ENCODE peak calls at places on chromosomes 11 and 22, in six cellular contexts. Z is neural crest cell, H is GM20000, N is BE2C, Q is HCT116, B is epithelial cell of proximal tubule. S is an unnamed sample.

GRCh38 chr11:124896071-124896750 is 1.5 kb downstream of the ROBO4 start:
- DNase-seq in Z (no peak), H (no peak), N (no peak), Q (no peak), B (no peak), S (no peak)

GRCh38 chr11:100753562-100753961 is 66.5 kb downstream of the ARHGAP42 start:
- DNase-seq in Z (no peak), H (no peak), N (peak; percentile 46), Q (no peak), B (no peak), S (peak; percentile 5)

GRCh38 chr22:28846994-28847393 is 36.4 kb upstream of the ZNRF3 start:
- DNase-seq in Z (no peak), H (no peak), N (no peak), Q (no peak), B (no peak), S (no peak)

GRCh38 chr11:12599408-12600143 is 74.6 kb upstream of the TEAD1 start:
- DNase-seq in Z (peak; percentile 56), H (peak; percentile 47), N (peak; percentile 9), Q (peak; percentile 40), B (no peak), S (peak; percentile 67)

GRCh38 chr11:61697093-61697492 is 16.9 kb downstream of the DAGLA start:
- DNase-seq in Z (no peak), H (no peak), N (no peak), Q (no peak), B (peak; percentile 45), S (no peak)

GRCh38 chr11:75668508-75669297 is at the start of gene MAP6:
- DNase-seq in Z (peak; percentile 45), H (peak; percentile 55), N (peak; percentile 64), Q (no peak), B (no peak), S (peak; percentile 61)

GRCh38 chr11:10092426-10092825 is 201.6 kb downstream of the SBF2 start:
- DNase-seq in Z (no peak), H (no peak), N (no peak), Q (no peak), B (no peak), S (no peak)

GRCh38 chr11:20259506-20259905 is 99.2 kb upstream of the DBX1 start:
- DNase-seq in Z (no peak), H (no peak), N (no peak), Q (no peak), B (no peak), S (no peak)

GRCh38 chr11:75874942-75875341 is 59.9 kb downstream of the UVRAG start:
- DNase-seq in Z (no peak), H (no peak), N (no peak), Q (no peak), B (no peak), S (no peak)

GRCh38 chr11:45982656-45983470 is 60.4 kb downstream of the LARGE2 start:
- DNase-seq in Z (no peak), H (no peak), N (peak; percentile 35), Q (peak; percentile 13), B (no peak), S (peak; percentile 42)

GRCh38 chr11:6413791-6414231 is 5.1 kb downstream of the APBB1 start:
- DNase-seq in Z (no peak), H (no peak), N (no peak), Q (no peak), B (no peak), S (no peak)

GRCh38 chr11:13160745-13161144 is 116.8 kb upstream of the BMAL1 start:
- DNase-seq in Z (no peak), H (no peak), N (no peak), Q (no peak), B (no peak), S (no peak)

GRCh38 chr11:629237-629583 is 2.2 kb upstream of the SCT start:
- DNase-seq in Z (no peak), H (peak; percentile 75), N (no peak), Q (no peak), B (no peak), S (no peak)

GRCh38 chr11:72930011-72930410 is 115.8 kb downstream of the ATG16L2 start:
- DNase-seq in Z (no peak), H (no peak), N (no peak), Q (no peak), B (no peak), S (no peak)

GRCh38 chr11:120354779-120355178 is 18.6 kb downstream of the ARHGEF12 start:
- DNase-seq in Z (no peak), H (no peak), N (no peak), Q (no peak), B (no peak), S (no peak)

GRCh38 chr11:2562181-2562581 is 117.4 kb downstream of the KCNQ1 start:
- DNase-seq in Z (peak; percentile 66), H (no peak), N (peak; percentile 0), Q (no peak), B (no peak), S (no peak)

GRCh38 chr22:42794551-42795510 is 62.2 kb downstream of the ARFGAP3 start:
- DNase-seq in Z (no peak), H (no peak), N (no peak), Q (no peak), B (no peak), S (no peak)

GRCh38 chr22:47218671-47219070 is 456.2 kb downstream of the TBC1D22A start:
- DNase-seq in Z (no peak), H (no peak), N (no peak), Q (no peak), B (no peak), S (no peak)

GRCh38 chr11:13169709-13170108 is 107.9 kb upstream of the BMAL1 start:
- DNase-seq in Z (no peak), H (no peak), N (no peak), Q (peak; percentile 48), B (no peak), S (no peak)

GRCh38 chr11:117511981-117512448 is 184.4 kb downstream of the CEP164 start:
- DNase-seq in Z (no peak), H (no peak), N (peak; percentile 53), Q (no peak), B (no peak), S (peak; percentile 61)

GRCh38 chr11:22703561-22703960 is 37.1 kb downstream of the GAS2 start:
- DNase-seq in Z (no peak), H (no peak), N (no peak), Q (no peak), B (no peak), S (no peak)

GRCh38 chr11:22938691-22939090 is 78.4 kb upstream of the CCDC179 start:
- DNase-seq in Z (no peak), H (no peak), N (no peak), Q (no peak), B (no peak), S (no peak)

GRCh38 chr11:67656278-67656922 is 5.9 kb upstream of the ACY3 start:
- DNase-seq in Z (no peak), H (no peak), N (no peak), Q (no peak), B (no peak), S (no peak)

GRCh38 chr11:122363306-122363705 is 247.3 kb upstream of the BLID start:
- DNase-seq in Z (no peak), H (no peak), N (no peak), Q (no peak), B (peak; percentile 75), S (no peak)

GRCh38 chr11:122362381-122362780 is 246.4 kb upstream of the BLID start:
- DNase-seq in Z (no peak), H (no peak), N (no peak), Q (no peak), B (no peak), S (no peak)

GRCh38 chr11:122355968-122356367 is 240.0 kb upstream of the BLID start:
- DNase-seq in Z (no peak), H (no peak), N (no peak), Q (no peak), B (no peak), S (no peak)

GRCh38 chr11:122365545-122366380 is 249.7 kb upstream of the BLID start:
- DNase-seq in Z (no peak), H (no peak), N (no peak), Q (no peak), B (no peak), S (no peak)

GRCh38 chr11:122360875-122361274 is 244.9 kb upstream of the BLID start:
- DNase-seq in Z (no peak), H (no peak), N (no peak), Q (no peak), B (no peak), S (no peak)
- TF ChIP-seq CTCF in Z (peak; percentile 14), H (no peak), N (no peak), Q (peak; percentile 10), B (peak; percentile 42), S (no peak)

GRCh38 chr11:65637794-65638317 is at the start of gene SIPA1:
- DNase-seq in Z (peak; percentile 74), H (peak; percentile 94), N (peak; percentile 76), Q (peak; percentile 73), B (peak; percentile 38), S (peak; percentile 92)
- TF ChIP-seq CTCF in Z (peak; percentile 52), H (no peak), N (peak; percentile 28), Q (no peak), B (peak; percentile 57), S (peak; percentile 38)

GRCh38 chr22:44348963-44349950 is 36.5 kb upstream of the SHISAL1 start:
- DNase-seq in Z (no peak), H (no peak), N (no peak), Q (no peak), B (no peak), S (peak; percentile 54)
- TF ChIP-seq CTCF in Z (no peak), H (no peak), N (no peak), Q (no peak), B (no peak), S (no peak)

GRCh38 chr11:107691003-107691402 is 20.9 kb downstream of the SLN start:
- DNase-seq in Z (no peak), H (no peak), N (no peak), Q (no peak), B (no peak), S (no peak)

GRCh38 chr11:107683807-107684206 is 28.0 kb downstream of the SLN start:
- DNase-seq in Z (no peak), H (no peak), N (peak; percentile 18), Q (peak; percentile 56), B (no peak), S (no peak)

GRCh38 chr11:107695446-107695845 is 16.4 kb downstream of the SLN start:
- DNase-seq in Z (no peak), H (no peak), N (no peak), Q (no peak), B (no peak), S (no peak)

GRCh38 chr11:107688322-107688918 is 23.4 kb downstream of the SLN start:
- DNase-seq in Z (no peak), H (no peak), N (no peak), Q (no peak), B (no peak), S (no peak)

DNA sequence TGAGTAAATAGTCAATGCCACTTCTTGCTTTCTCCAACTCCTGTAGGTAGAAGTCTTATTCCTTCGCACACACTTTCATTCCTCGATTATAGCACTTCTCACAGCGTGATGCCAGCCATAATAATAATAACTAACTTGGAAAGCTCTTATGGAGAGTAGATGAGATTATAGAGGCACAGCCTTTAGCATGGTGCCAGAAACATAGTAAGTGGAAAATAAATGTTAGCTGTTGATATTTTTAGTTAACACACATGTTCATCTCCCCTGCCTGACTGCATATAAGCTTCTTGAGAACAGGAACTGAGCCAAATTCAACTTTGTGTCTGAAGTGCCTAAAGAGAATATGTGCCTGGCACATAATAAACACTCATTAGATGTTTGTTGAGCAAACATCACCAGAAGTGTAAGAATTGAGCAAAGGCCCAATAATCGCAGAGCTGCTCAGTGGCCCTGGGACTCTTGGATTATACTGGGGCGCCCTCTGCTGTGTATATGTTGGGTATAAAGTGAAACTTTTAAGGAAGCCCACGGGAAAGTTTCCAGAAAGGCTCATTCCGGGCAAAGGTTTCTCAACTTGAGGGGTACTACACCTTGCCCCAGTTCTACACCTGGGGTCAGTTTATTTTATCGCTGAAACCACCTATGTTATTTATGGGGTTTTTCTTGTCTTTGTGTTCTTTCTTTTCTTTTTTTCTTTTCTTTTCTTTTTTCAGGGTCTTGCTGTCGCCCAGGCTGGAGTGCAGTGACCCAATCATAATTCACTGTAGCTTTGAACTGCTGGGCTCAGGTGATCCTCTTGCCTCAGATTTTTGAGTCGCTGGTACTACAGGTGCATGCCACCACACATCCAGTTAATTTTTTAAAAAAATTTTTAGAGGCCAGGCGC is 22.3 kb downstream of the SLN start:
- DNase-seq in Z (peak; percentile 71), H (peak; percentile 54), N (peak; percentile 74), Q (peak; percentile 54), B (no peak), S (peak; percentile 75)
- TF ChIP-seq CTCF in Z (peak; percentile 86), H (peak; percentile 14), N (peak; percentile 69), Q (peak; percentile 93), B (peak; percentile 82), S (peak; percentile 68)

S was measured in nephron progenitor cell.